ENCODE peak calls at places on chromosomes 5 and 9, in ten cellular contexts. C is PC-9, R is dorsolateral prefrontal cortex, T is A549, O is SK-N-SH, W is Peyer's patch, L is DND-41, U is neural progenitor cell, M is spleen, J is testis. G is an unnamed sample.

GRCh38 chr5:71677977-71678376 is 41.1 kb upstream of the CARTPT start:
- DNase-seq in W (no peak), J (no peak), U (no peak), C (no peak), T (no peak), O (no peak), M (no peak), L (no peak), R (no peak), G (no peak)

GRCh38 chr9:37996050-37996811 is 72.8 kb downstream of the SHB start:
- DNase-seq in T (no peak), O (peak; percentile 65), C (no peak), U (no peak), M (no peak), W (no peak), R (no peak), J (no peak), L (no peak), G (no peak)

GRCh38 chr5:133531634-133532033 is 80.7 kb downstream of the FSTL4 start:
- DNase-seq in U (no peak), L (no peak), R (no peak), C (no peak), O (no peak), T (no peak), W (no peak), J (peak; percentile 38), M (no peak), G (no peak)

GRCh38 chr9:89311346-89312153 is 555 bp downstream of the CKS2 start:
- DNase-seq in M (no peak), C (no peak), U (no peak), R (no peak), L (no peak), J (peak; percentile 31), W (no peak), T (no peak), O (peak; percentile 72), G (peak; percentile 13)

GRCh38 chr5:88899338-88899737 is 16.4 kb upstream of the MEF2C start:
- DNase-seq in U (no peak), R (no peak), J (no peak), T (no peak), M (no peak), L (no peak), W (no peak), O (no peak), C (no peak), G (no peak)

GRCh38 chr5:14667770-14668169 is 3.3 kb downstream of the OTULIN start:
- DNase-seq in O (no peak), L (no peak), C (no peak), J (no peak), U (no peak), T (no peak), W (no peak), M (no peak), R (no peak), G (no peak)

GRCh38 chr5:168086104-168086610 is 205.3 kb upstream of the WWC1 start:
- DNase-seq in J (no peak), U (no peak), R (no peak), L (no peak), M (no peak), C (no peak), T (peak; percentile 76), O (no peak), W (no peak), G (peak; percentile 85)

GRCh38 chr9:1222511-1222910 is 172.4 kb downstream of the DMRT2 start:
- DNase-seq in O (no peak), T (no peak), M (no peak), L (no peak), W (no peak), U (no peak), J (no peak), R (no peak), C (no peak), G (no peak)

GRCh38 chr5:76270214-76270613 is 132.9 kb upstream of the IQGAP2 start:
- DNase-seq in M (no peak), O (no peak), U (no peak), R (no peak), T (peak; percentile 10), L (no peak), W (no peak), J (no peak), C (no peak), G (peak; percentile 50)

GRCh38 chr9:130823435-130823834 is 11.6 kb upstream of the ABL1 start:
- DNase-seq in J (no peak), C (no peak), U (no peak), L (no peak), O (no peak), W (no peak), R (no peak), T (no peak), M (no peak), G (no peak)

GRCh38 chr5:148343049-148343413 is 7.7 kb downstream of the SPINK9 start:
- DNase-seq in C (peak; percentile 67), R (no peak), M (no peak), T (no peak), L (no peak), O (no peak), U (no peak), W (no peak), J (no peak), G (peak; percentile 87)

GRCh38 chr5:5271606-5272321 is 131.6 kb downstream of the ADAMTS16 start:
- DNase-seq in J (no peak), U (peak; percentile 10), C (peak; percentile 74), O (peak; percentile 65), L (no peak), W (no peak), R (no peak), M (no peak), T (no peak), G (peak; percentile 17)

GRCh38 chr5:165906879-165907278 is 2384.6 kb upstream of the WWC1 start:
- DNase-seq in O (no peak), T (no peak), M (no peak), W (no peak), R (no peak), L (no peak), U (no peak), J (no peak), C (no peak), G (no peak)

GRCh38 chr5:110785356-110785755 is 46.5 kb downstream of the SLC25A46 start:
- DNase-seq in M (no peak), R (no peak), C (no peak), U (no peak), J (no peak), W (no peak), O (no peak), L (no peak), T (no peak), G (peak; percentile 21)

GRCh38 chr5:179620703-179621350 is 2.6 kb downstream of the HNRNPH1 start:
- DNase-seq in T (no peak), L (no peak), M (no peak), R (no peak), U (no peak), C (no peak), W (no peak), J (no peak), O (no peak), G (no peak)

GRCh38 chr5:179621551-179621971 is 1.9 kb downstream of the HNRNPH1 start:
- DNase-seq in O (no peak), R (no peak), J (no peak), L (no peak), C (no peak), M (peak; percentile 53), W (no peak), T (no peak), U (no peak), G (no peak)

GRCh38 chr5:179618923-179619554 is 4.4 kb downstream of the HNRNPH1 start:
- DNase-seq in C (no peak), U (no peak), R (no peak), M (no peak), O (no peak), L (no peak), J (no peak), W (no peak), T (no peak), G (no peak)

GRCh38 chr5:179619776-179620175 is 3.7 kb downstream of the HNRNPH1 start:
- DNase-seq in M (no peak), L (no peak), T (no peak), C (no peak), O (no peak), J (no peak), U (no peak), W (no peak), R (no peak), G (no peak)

GRCh38 chr5:179620293-179620692 is 3.2 kb downstream of the HNRNPH1 start:
- DNase-seq in O (no peak), R (no peak), W (no peak), L (no peak), J (no peak), C (no peak), U (no peak), M (no peak), T (no peak), G (no peak)
- H3K27ac ChIP-seq in O (no peak overlapping the region), R (no peak overlapping the region), W (no peak overlapping the region), L (no peak overlapping the region), J (no peak overlapping the region), C (peak overlapping the region; percentile 2), U (no peak overlapping the region), M (peak overlapping the region; percentile 99), T (no peak overlapping the region), G (no peak overlapping the region)

GRCh38 chr9:108125541-108125940 is 636.0 kb upstream of the KLF4 start:
- DNase-seq in L (no peak), R (no peak), O (peak; percentile 9), T (no peak), C (no peak), W (no peak), U (peak; percentile 21), M (no peak), J (no peak), G (no peak)
- TF ChIP-seq CTCF in L (peak; percentile 12), R (no peak), O (peak; percentile 53), T (no peak), C (peak; percentile 65), W (no peak), U (peak; percentile 51), M (no peak), J (no peak), G (peak; percentile 28)

GRCh38 chr5:53334431-53334941 is 145.9 kb upstream of the FST start:
- DNase-seq in R (no peak), M (no peak), T (no peak), L (no peak), J (no peak), C (no peak), U (no peak), W (no peak), O (no peak), G (peak; percentile 86)
- H3K27ac ChIP-seq in R (no peak overlapping the region), M (no peak overlapping the region), T (no peak overlapping the region), L (no peak overlapping the region), J (no peak overlapping the region), C (no peak overlapping the region), U (no peak overlapping the region), W (no peak overlapping the region), O (no peak overlapping the region), G (peak overlapping the region; percentile 93)

DNA sequence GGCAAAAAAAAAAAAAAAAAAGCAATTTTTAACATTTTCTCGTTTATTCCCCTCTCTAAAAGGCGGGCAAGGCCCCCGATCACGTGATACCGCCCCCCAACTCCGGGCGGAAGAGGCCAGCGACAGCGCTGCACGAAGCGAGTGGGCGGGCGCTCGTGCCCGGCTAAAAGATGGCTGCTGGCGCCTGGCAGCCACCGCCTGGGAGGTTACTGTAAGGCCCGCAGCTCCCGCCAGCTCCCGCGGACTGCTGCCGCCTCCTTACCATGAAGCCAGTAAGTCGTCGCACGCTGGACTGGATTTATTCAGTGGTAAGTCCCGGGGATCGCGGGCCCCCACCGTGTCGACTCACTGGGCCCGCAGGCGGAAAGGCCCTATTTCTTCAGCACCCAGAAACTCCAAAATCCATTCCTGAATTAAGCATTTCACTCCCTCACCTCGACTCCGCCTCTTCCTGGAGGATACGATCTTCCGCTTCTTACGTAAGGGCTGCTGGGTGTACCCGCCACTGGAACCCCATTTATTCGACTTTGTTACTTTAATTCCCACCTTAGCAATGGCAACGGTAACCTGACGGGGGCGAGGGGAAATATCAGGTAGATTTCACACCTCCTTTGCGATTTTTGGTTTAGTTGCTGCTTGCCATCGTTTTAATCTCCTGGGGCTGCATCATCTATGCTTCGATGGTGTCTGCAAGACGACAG is at the start of the genes SMIM27 and TOPORS:
- DNase-seq in R (peak; percentile 93), M (peak; percentile 97), U (peak; percentile 95), L (peak; percentile 89), O (peak; percentile 87), J (peak; percentile 94), T (peak; percentile 90), W (peak; percentile 86), C (peak; percentile 76), G (peak; percentile 95)
- TF ChIP-seq CTCF in R (no peak), M (no peak), U (no peak), L (peak; percentile 5), O (no peak), J (peak; percentile 3), T (no peak), W (no peak), C (no peak), G (no peak)